ENCODE peak calls at places on chromosomes 2 and 18, in eight cellular contexts. A is ovary, N is stomach, W is body of pancreas, Z is uterus, U is upper lobe of left lung, F is breast epithelium, X is suprapubic skin. O is an unnamed sample.

GRCh38 chr2:152890746-152891145 is 172.3 kb downstream of the ARL6IP6 start:
- DNase-seq in F (no peak), Z (no peak), X (no peak), N (no peak), W (peak; percentile 15), U (no peak), A (no peak), O (no peak)

GRCh38 chr2:176924909-176925548 is 287.6 kb upstream of the HNRNPA3 start:
- DNase-seq in F (no peak), A (no peak), W (no peak), N (no peak), Z (no peak), U (peak; percentile 15), X (no peak), O (no peak)

GRCh38 chr2:38129987-38130386 is 54.0 kb upstream of the CYP1B1 start:
- DNase-seq in Z (no peak), U (no peak), N (no peak), W (no peak), X (no peak), A (no peak), F (no peak), O (no peak)

GRCh38 chr2:158775273-158776027 is 19.7 kb upstream of the DAPL1 start:
- DNase-seq in Z (no peak), A (no peak), X (no peak), W (no peak), F (no peak), U (no peak), N (no peak), O (no peak)

GRCh38 chr2:207375207-207375875 is 154.4 kb upstream of the CREB1 start:
- DNase-seq in W (no peak), Z (no peak), N (no peak), X (no peak), U (no peak), A (no peak), F (no peak), O (no peak)

GRCh38 chr2:169038338-169038757 is 7.2 kb upstream of the ABCB11 start:
- DNase-seq in X (no peak), Z (no peak), U (no peak), F (no peak), N (no peak), W (no peak), A (no peak), O (no peak)

GRCh38 chr18:919078-919477 is 14.4 kb downstream of the ADCYAP1 start:
- DNase-seq in X (no peak), A (no peak), U (no peak), W (no peak), N (no peak), Z (no peak), F (no peak), O (no peak)

GRCh38 chr18:13389491-13390131 is 171.1 kb downstream of the LDLRAD4 start:
- DNase-seq in N (no peak), W (no peak), F (no peak), Z (no peak), U (no peak), A (no peak), X (peak; percentile 69), O (no peak)

GRCh38 chr18:39414009-39414700 is 1848.6 kb upstream of the CELF4 start:
- DNase-seq in N (no peak), U (no peak), A (no peak), Z (no peak), W (no peak), F (no peak), X (no peak), O (no peak)

GRCh38 chr2:98487101-98487805 is 42.6 kb downstream of the INPP4A start:
- DNase-seq in W (no peak), Z (no peak), U (no peak), F (no peak), A (no peak), N (no peak), X (no peak), O (no peak)

GRCh38 chr2:98486374-98486981 is 41.8 kb downstream of the INPP4A start:
- DNase-seq in N (no peak), F (no peak), U (no peak), Z (no peak), W (no peak), X (no peak), A (no peak), O (no peak)

GRCh38 chr2:98488252-98488651 is 43.6 kb downstream of the INPP4A start:
- DNase-seq in F (no peak), Z (no peak), A (no peak), U (no peak), W (no peak), N (no peak), X (no peak), O (no peak)

GRCh38 chr2:98485453-98485755 is 40.7 kb downstream of the INPP4A start:
- DNase-seq in A (no peak), W (no peak), N (no peak), F (no peak), X (no peak), Z (no peak), U (no peak), O (no peak)

GRCh38 chr2:98487806-98488189 is 43.1 kb downstream of the INPP4A start:
- DNase-seq in W (peak; percentile 69), U (no peak), N (no peak), A (no peak), Z (no peak), X (no peak), F (no peak), O (no peak)
- TF ChIP-seq POLR2A in W (no peak), U (no peak), N (no peak), A (no peak), Z (no peak), X (no peak), F (no peak), O (no peak)

GRCh38 chr18:62526098-62527025 is 3.5 kb downstream of the ZCCHC2 start:
- DNase-seq in W (peak; percentile 87), X (peak; percentile 86), Z (peak; percentile 86), F (peak; percentile 62), U (peak; percentile 96), N (peak; percentile 87), A (peak; percentile 81), O (no peak)

GRCh38 chr18:62523255-62523588 is 397 bp downstream of the ZCCHC2 start:
- DNase-seq in W (no peak), A (no peak), U (no peak), X (no peak), Z (no peak), N (no peak), F (no peak), O (peak; percentile 41)

GRCh38 chr18:62523631-62524442 is 1.0 kb downstream of the ZCCHC2 start:
- DNase-seq in X (peak; percentile 83), U (peak; percentile 93), W (peak; percentile 71), N (peak; percentile 59), Z (peak; percentile 54), F (peak; percentile 54), A (peak; percentile 61), O (peak; percentile 10)

GRCh38 chr18:62525611-62526010 is 2.8 kb downstream of the ZCCHC2 start:
- DNase-seq in U (no peak), W (no peak), F (no peak), X (no peak), A (no peak), Z (no peak), N (no peak), O (no peak)

GRCh38 chr18:62524443-62525200 is 1.8 kb downstream of the ZCCHC2 start:
- DNase-seq in W (peak; percentile 76), Z (peak; percentile 51), A (peak; percentile 56), N (peak; percentile 73), U (peak; percentile 93), X (no peak), F (peak; percentile 50), O (peak; percentile 18)
- TF ChIP-seq POLR2A in W (peak; percentile 80), Z (peak; percentile 39), A (peak; percentile 28), N (no peak), U (peak; percentile 74), X (no peak), F (peak; percentile 47), O (no peak)

GRCh38 chr2:30807249-30807648 is at the start of gene CAPN13:
- DNase-seq in A (no peak), F (peak; percentile 72), Z (no peak), W (peak; percentile 88), N (peak; percentile 84), X (no peak), U (no peak), O (no peak)
- TF ChIP-seq POLR2A in A (no peak), F (no peak), Z (no peak), W (peak; percentile 55), N (no peak), X (no peak), U (peak; percentile 32), O (no peak)

GRCh38 chr2:120223034-120223912 is at the start of gene TMEM185B:
- DNase-seq in X (peak; percentile 95), F (peak; percentile 87), U (peak; percentile 100), N (peak; percentile 92), A (peak; percentile 91), Z (peak; percentile 95), W (peak; percentile 91), O (no peak)
- TF ChIP-seq POLR2A in X (no peak), F (no peak), U (peak; percentile 79), N (no peak), A (no peak), Z (peak; percentile 75), W (peak; percentile 68), O (peak; percentile 40)

DNA sequence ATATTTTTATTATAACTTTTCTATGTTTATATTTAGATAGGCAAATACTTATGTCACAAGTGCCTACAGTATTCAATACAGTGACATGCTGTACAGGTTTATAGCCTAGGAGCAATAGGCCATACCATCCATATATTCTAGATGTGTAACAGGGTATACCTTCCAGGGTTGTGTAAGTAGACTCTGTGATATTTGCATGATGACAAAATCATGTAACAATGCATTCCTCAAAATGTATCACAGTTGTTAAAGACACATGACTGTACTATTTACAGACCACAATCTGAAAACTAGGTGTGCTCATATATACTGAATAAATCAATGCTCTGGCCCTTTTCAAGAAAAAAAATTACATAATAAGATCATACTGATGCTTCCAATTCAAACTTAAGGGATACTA is 433.2 kb upstream of the RGPD4 start:
- DNase-seq in F (no peak), Z (no peak), N (no peak), U (no peak), X (no peak), A (no peak), W (no peak), O (no peak)
- TF ChIP-seq POLR2A in F (no peak), Z (no peak), N (no peak), U (no peak), X (no peak), A (no peak), W (no peak), O (no peak)

O was measured in esophagus squamous epithelium.